ENCODE peak calls at places on chromosomes 11 and 22, in five cellular contexts. O is mesenteric fat pad; W is activated CD8-positive, alpha-beta memory T cell treated with anti-CD3 and anti-CD28 coated beads for 24 hours; K is HAP-1; T is sigmoid colon. N is an unnamed sample.

GRCh38 chr22:35792501-35792900 is 74.8 kb downstream of the APOL5 start:
- DNase-seq in O (no peak), W (no peak), K (no peak), T (no peak), N (no peak)

GRCh38 chr22:40216041-40216756 is 38.5 kb downstream of the TNRC6B start:
- DNase-seq in O (peak; percentile 28), W (peak; percentile 75), K (no peak), T (no peak), N (peak; percentile 36)

GRCh38 chr11:22787565-22788162 is 41.9 kb downstream of the SVIP start:
- DNase-seq in O (no peak), W (no peak), K (peak; percentile 34), T (no peak), N (no peak)

GRCh38 chr11:119306373-119306890 is 10.5 kb downstream of the MCAM start:
- DNase-seq in O (no peak), W (peak; percentile 73), K (no peak), T (no peak), N (no peak)

GRCh38 chr11:75435571-75435925 is 2.5 kb upstream of the KLHL35 start:
- DNase-seq in O (no peak), W (no peak), K (no peak), T (no peak), N (no peak)

GRCh38 chr11:111604392-111605009 is 2.3 kb downstream of the SIK2 start:
- DNase-seq in O (no peak), W (no peak), K (peak; percentile 33), T (no peak), N (no peak)

GRCh38 chr11:67369801-67370284 is 3.6 kb downstream of the CLCF1 start:
- DNase-seq in O (no peak), W (no peak), K (no peak), T (peak; percentile 80), N (no peak)

GRCh38 chr22:42462016-42462415 is 29.8 kb upstream of the NFAM1 start:
- DNase-seq in O (no peak), W (no peak), K (no peak), T (no peak), N (no peak)

GRCh38 chr11:62438641-62439040 is 19.8 kb downstream of the SCGB1A1 start:
- DNase-seq in O (no peak), W (no peak), K (no peak), T (no peak), N (no peak)

GRCh38 chr11:118608268-118609214 is 1.1 kb downstream of the PHLDB1 start:
- DNase-seq in O (peak; percentile 93), W (peak; percentile 84), K (peak; percentile 55), T (peak; percentile 95), N (no peak)

GRCh38 chr22:50471962-50472361 is 2.9 kb downstream of the SBF1 start:
- DNase-seq in O (no peak), W (no peak), K (no peak), T (no peak), N (no peak)

GRCh38 chr22:42805016-42805997 is 51.8 kb downstream of the ARFGAP3 start:
- DNase-seq in O (peak; percentile 89), W (peak; percentile 37), K (no peak), T (peak; percentile 68), N (peak; percentile 84)

GRCh38 chr11:3230636-3231549 is 1.3 kb downstream of the MRGPRE start:
- DNase-seq in O (no peak), W (no peak), K (no peak), T (peak; percentile 52), N (peak; percentile 63)

GRCh38 chr22:46150615-46151423 is 493 bp downstream of the PPARA start:
- DNase-seq in O (peak; percentile 91), W (peak; percentile 87), K (peak; percentile 58), T (peak; percentile 76), N (peak; percentile 84)

GRCh38 chr22:43186272-43187170 is at the start of gene TTLL12:
- DNase-seq in O (no peak), W (peak; percentile 81), K (peak; percentile 68), T (peak; percentile 75), N (no peak)

GRCh38 chr22:20002098-20002497 is 14.5 kb downstream of the ARVCF start:
- DNase-seq in O (no peak), W (no peak), K (no peak), T (no peak), N (no peak)

GRCh38 chr11:17764446-17765218 is 30.1 kb downstream of the KCNC1 start:
- DNase-seq in O (no peak), W (no peak), K (no peak), T (no peak), N (no peak)

GRCh38 chr22:19687561-19688300 is 26.6 kb upstream of the SEPTIN5 start:
- DNase-seq in O (peak; percentile 67), W (no peak), K (no peak), T (no peak), N (no peak)

GRCh38 chr11:4060182-4060923 is 34.2 kb upstream of the RRM1 start:
- DNase-seq in O (no peak), W (no peak), K (no peak), T (no peak), N (no peak)

GRCh38 chr22:49503896-49504521 is 323.7 kb downstream of the BRD1 start:
- DNase-seq in O (no peak), W (no peak), K (no peak), T (no peak), N (no peak)

GRCh38 chr11:45899448-45900174 is 7.5 kb downstream of the FREY1 start:
- DNase-seq in O (peak; percentile 93), W (peak; percentile 86), K (peak; percentile 91), T (peak; percentile 94), N (peak; percentile 92)

GRCh38 chr11:73851046-73851764 is 25.4 kb downstream of the COA4 start:
- DNase-seq in O (no peak), W (no peak), K (no peak), T (no peak), N (no peak)

GRCh38 chr11:73493838-73494598 is 103.9 kb downstream of the FAM168A start:
- DNase-seq in O (no peak), W (no peak), K (peak; percentile 41), T (no peak), N (no peak)

GRCh38 chr11:830295-831131 is 2.2 kb upstream of the CD151 start:
- DNase-seq in O (no peak), W (peak; percentile 84), K (peak; percentile 94), T (no peak), N (no peak)

GRCh38 chr22:43293259-43293658 is 49.9 kb downstream of the SCUBE1 start:
- DNase-seq in O (no peak), W (no peak), K (no peak), T (peak; percentile 90), N (no peak)

GRCh38 chr11:43367382-43368178 is 8.9 kb downstream of the TTC17 start:
- DNase-seq in O (no peak), W (no peak), K (no peak), T (no peak), N (no peak)

GRCh38 chr11:13280777-13281176 is 3.2 kb downstream of the BMAL1 start:
- DNase-seq in O (no peak), W (no peak), K (no peak), T (no peak), N (no peak)